ENCODE peak calls at places on chromosomes 7 and 10, in four cellular contexts. U is left lung, D is psoas muscle, X is ovary. F is an unnamed sample.

GRCh38 chr10:58802047-58802446 is 289.4 kb downstream of the BICC1 start:
- DNase-seq in U (no peak), D (no peak), X (no peak), F (no peak)

GRCh38 chr7:47465191-47465590 is 116.7 kb downstream of the TNS3 start:
- DNase-seq in X (no peak), D (no peak), U (no peak), F (no peak)

GRCh38 chr10:77245953-77246352 is 391.7 kb downstream of the KCNMA1 start:
- DNase-seq in U (no peak), D (no peak), X (no peak), F (no peak)

GRCh38 chr7:85023066-85023687 is 163.7 kb downstream of the SEMA3D start:
- DNase-seq in U (no peak), D (no peak), X (peak; percentile 18), F (no peak)

GRCh38 chr7:371119-371778 is 81.3 kb downstream of the FOXL3 start:
- DNase-seq in U (peak; percentile 61), X (peak; percentile 8), D (no peak), F (no peak)

GRCh38 chr7:7909376-7909775 is 59.2 kb upstream of the GLCCI1 start:
- DNase-seq in U (no peak), D (no peak), X (no peak), F (no peak)

GRCh38 chr10:125768217-125768616 is 7.4 kb downstream of the MMP21 start:
- DNase-seq in U (no peak), D (no peak), X (no peak), F (no peak)

GRCh38 chr7:85074-85945 is 107.1 kb upstream of the FAM20C start:
- DNase-seq in D (no peak), X (peak; percentile 14), U (peak; percentile 51), F (no peak)

GRCh38 chr7:151825711-151826110 is 51.2 kb downstream of the PRKAG2 start:
- DNase-seq in D (no peak), U (peak; percentile 12), X (no peak), F (no peak)

GRCh38 chr7:11192506-11192905 is 218.8 kb downstream of the PHF14 start:
- DNase-seq in D (no peak), X (no peak), U (no peak), F (no peak)

GRCh38 chr10:95880704-95881103 is 27.1 kb upstream of the CC2D2B start:
- DNase-seq in D (no peak), X (no peak), U (no peak), F (no peak)

GRCh38 chr7:7681191-7681935 is 37.0 kb downstream of the RPA3 start:
- DNase-seq in U (no peak), D (no peak), X (peak; percentile 58), F (no peak)

GRCh38 chr10:49615721-49616120 is 1.9 kb downstream of the CHAT start:
- DNase-seq in U (no peak), D (no peak), X (no peak), F (no peak)

GRCh38 chr7:33870120-33870519 is 35.2 kb upstream of the BMPER start:
- DNase-seq in X (no peak), D (no peak), U (no peak), F (no peak)

GRCh38 chr10:68897336-68897741 is 3.8 kb upstream of the DDX50 start:
- DNase-seq in X (peak; percentile 39), U (no peak), D (no peak), F (no peak)

GRCh38 chr7:134355925-134356324 is 39.2 kb upstream of the SLC35B4 start:
- DNase-seq in X (no peak), D (no peak), U (no peak), F (no peak)

GRCh38 chr10:48608926-48609325 is 4.1 kb upstream of the ARHGAP22 start:
- DNase-seq in D (no peak), X (no peak), U (no peak), F (no peak)

GRCh38 chr7:150968698-150969482 is 9.2 kb downstream of the KCNH2 start:
- DNase-seq in U (peak; percentile 70), X (no peak), D (no peak), F (no peak)

GRCh38 chr10:123833170-123833850 is 58.3 kb downstream of the CPXM2 start:
- DNase-seq in D (no peak), X (no peak), U (no peak), F (no peak)

GRCh38 chr7:881441-882234 is 5.3 kb downstream of the GET4 start:
- DNase-seq in D (no peak), X (no peak), U (peak; percentile 8), F (no peak)

GRCh38 chr7:132773527-132773956 is 197.3 kb upstream of the PLXNA4 start:
- DNase-seq in D (no peak), X (no peak), U (no peak), F (no peak)

GRCh38 chr10:61733358-61733940 is 70.7 kb downstream of the CABCOCO1 start:
- DNase-seq in X (peak; percentile 17), U (no peak), D (no peak), F (no peak)

GRCh38 chr10:1094112-1095057 is 38.2 kb downstream of the WDR37 start:
- DNase-seq in U (no peak), D (no peak), X (no peak), F (no peak)

GRCh38 chr7:44284216-44284615 is 41.2 kb downstream of the CAMK2B start:
- DNase-seq in D (peak; percentile 16), U (peak; percentile 74), X (peak; percentile 10), F (peak; percentile 67)

GRCh38 chr10:77673515-77674140 is 36.0 kb upstream of the KCNMA1 start:
- DNase-seq in X (no peak), U (no peak), D (no peak), F (no peak)

GRCh38 chr7:8042796-8043535 is 74.4 kb downstream of the GLCCI1 start:
- DNase-seq in X (no peak), D (no peak), U (no peak), F (no peak)

GRCh38 chr7:82778021-82778420 is 334.4 kb upstream of the CACNA2D1 start:
- DNase-seq in U (no peak), X (no peak), D (no peak), F (no peak)

GRCh38 chr7:39950473-39951155 is 558 bp downstream of the CDK13 start:
- DNase-seq in U (peak; percentile 92), D (peak; percentile 64), X (no peak), F (peak; percentile 72)

GRCh38 chr7:39951156-39951942 is 1.3 kb downstream of the CDK13 start:
- DNase-seq in U (peak; percentile 89), D (peak; percentile 66), X (peak; percentile 55), F (peak; percentile 75)

GRCh38 chr7:39948375-39948774 is 1.7 kb upstream of the CDK13 start:
- DNase-seq in X (no peak), U (no peak), D (no peak), F (no peak)

GRCh38 chr7:39949980-39950472 is at the start of gene CDK13:
- DNase-seq in X (peak; percentile 78), U (peak; percentile 94), D (peak; percentile 77), F (peak; percentile 85)

DNA sequence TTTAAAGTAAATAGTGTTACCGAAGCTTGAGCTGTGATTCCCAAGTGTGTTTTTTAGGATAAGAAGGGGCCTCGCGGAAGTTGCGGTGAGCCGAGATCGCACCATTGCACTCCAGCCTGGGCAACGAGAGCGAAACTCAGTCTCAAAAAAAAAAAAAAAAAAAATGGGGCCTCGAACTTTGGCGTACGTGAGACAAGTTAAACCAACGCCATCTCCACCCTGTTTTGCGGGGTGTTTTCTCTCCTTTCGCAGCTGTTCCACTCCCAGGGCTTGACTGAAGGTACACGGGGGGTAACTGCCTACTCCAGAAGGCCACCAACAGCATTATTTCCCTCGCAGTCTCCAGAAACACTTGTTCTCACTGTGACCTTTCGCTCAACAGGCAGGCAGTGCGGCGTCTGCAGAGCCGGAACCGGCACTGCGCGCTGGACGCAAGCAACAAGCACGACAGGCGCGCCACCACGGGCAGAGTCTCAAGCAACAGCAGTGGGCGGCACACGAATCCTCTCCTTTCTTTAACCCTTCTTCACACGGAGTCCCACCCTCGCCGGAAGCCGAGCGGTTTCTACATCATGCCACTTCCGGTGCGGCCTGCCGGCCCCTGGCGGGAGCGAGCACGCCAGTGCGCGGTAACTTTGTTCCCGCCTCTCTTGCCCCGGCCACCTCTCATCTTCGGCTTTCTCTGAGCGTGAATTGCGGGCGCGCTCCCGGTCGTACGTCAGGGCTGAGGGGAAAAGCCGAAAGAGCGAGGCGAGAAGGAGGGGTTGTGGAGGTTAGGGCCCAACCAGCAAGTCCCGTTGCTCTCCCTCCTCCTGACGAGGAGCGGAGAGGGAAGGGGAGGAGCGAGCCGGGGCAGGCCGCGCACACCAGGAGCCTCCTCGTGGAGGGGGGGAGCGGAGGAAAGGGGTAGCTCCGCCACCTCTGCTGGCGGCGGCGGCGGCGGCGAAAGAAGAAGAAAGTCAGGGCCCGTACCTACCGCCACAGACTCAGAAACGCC is 826 bp upstream of the CDK13 start:
- DNase-seq in D (peak; percentile 99), X (peak; percentile 98), U (peak; percentile 99), F (peak; percentile 98)
- TF ChIP-seq CTCF in D (no peak), X (no peak), U (no peak), F (no peak)

GRCh38 chr7:55288070-55288824 is 76.9 kb upstream of the LANCL2 start:
- DNase-seq in X (no peak), D (no peak), U (no peak), F (no peak)
- TF ChIP-seq CTCF in X (no peak), D (no peak), U (no peak), F (no peak)

GRCh38 chr7:117010375-117011133 is 57.3 kb downstream of the ST7 start:
- DNase-seq in D (no peak), U (no peak), X (no peak), F (no peak)

GRCh38 chr7:117014673-117015133 is 61.4 kb downstream of the ST7 start:
- DNase-seq in U (peak; percentile 58), X (peak; percentile 54), D (peak; percentile 17), F (no peak)

GRCh38 chr7:117014099-117014656 is 60.9 kb downstream of the ST7 start:
- DNase-seq in X (no peak), U (no peak), D (no peak), F (no peak)

GRCh38 chr7:117011419-117012260 is 58.3 kb downstream of the ST7 start:
- DNase-seq in U (no peak), D (no peak), X (no peak), F (no peak)

GRCh38 chr7:117012284-117013174 is 59.2 kb downstream of the ST7 start:
- DNase-seq in X (no peak), D (no peak), U (no peak), F (no peak)
- TF ChIP-seq CTCF in X (no peak), D (peak; percentile 14), U (peak; percentile 16), F (peak; percentile 63)

DNA sequence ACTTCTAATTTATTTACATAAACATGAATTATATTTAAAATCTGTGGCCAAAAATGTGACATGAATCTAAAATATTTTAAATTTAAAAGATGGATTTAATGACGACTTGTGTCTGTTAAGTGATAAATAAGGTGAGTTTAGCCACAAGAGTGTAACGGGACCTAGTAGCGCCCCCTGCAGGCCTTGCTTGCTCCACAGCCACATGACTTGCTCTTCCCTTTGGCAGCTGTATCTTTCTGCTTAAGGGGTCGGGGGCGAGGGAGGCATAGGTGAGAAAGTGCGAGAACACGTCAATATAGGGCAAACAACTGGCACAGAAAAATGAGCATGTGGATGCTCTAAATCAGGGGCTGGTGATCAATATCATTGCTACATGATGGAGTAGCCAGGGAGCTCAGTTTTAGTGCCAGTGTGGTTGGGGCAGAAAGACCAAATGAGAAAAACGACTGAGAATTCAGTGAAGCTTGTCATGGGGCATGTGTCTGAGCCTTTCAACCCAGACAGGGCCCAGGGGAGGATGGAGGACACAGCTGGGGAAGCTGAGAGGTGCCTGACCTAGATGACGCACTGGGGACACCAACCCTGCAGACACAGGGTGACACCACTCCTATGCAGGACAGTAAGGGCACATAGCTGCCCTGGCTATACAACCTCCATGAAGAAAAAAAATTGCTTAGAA is 49.8 kb downstream of the PAXIP1 start:
- DNase-seq in X (peak; percentile 35), D (peak; percentile 55), U (peak; percentile 83), F (no peak)
- TF ChIP-seq CTCF in X (no peak), D (peak; percentile 51), U (peak; percentile 61), F (peak; percentile 78)

GRCh38 chr10:110872145-110872983 is 636 bp downstream of the PDCD4 start:
- DNase-seq in X (peak; percentile 80), D (peak; percentile 63), U (peak; percentile 95), F (peak; percentile 88)
- TF ChIP-seq CTCF in X (no peak), D (no peak), U (no peak), F (peak; percentile 32)

GRCh38 chr7:4845740-4846142 is 16.1 kb downstream of the PAPOLB start:
- DNase-seq in D (no peak), X (peak; percentile 43), U (no peak), F (no peak)
- TF ChIP-seq CTCF in D (no peak), X (no peak), U (no peak), F (peak; percentile 51)